ENCODE peak calls at places on chromosomes 3 and 15, in six cellular contexts. C is A549, Z is Daoy, E is AG10803, R is hypothalamus, N is SW480. U is an unnamed sample.

GRCh38 chr3:177658354-177658753 is 461.1 kb upstream of the TBL1XR1 start:
- DNase-seq in Z (no peak), N (no peak), E (no peak), C (no peak), R (no peak), U (no peak)

GRCh38 chr3:14623569-14624051 is 28.0 kb upstream of the CCDC174 start:
- DNase-seq in N (no peak), R (no peak), C (no peak), E (peak), Z (no peak), U (no peak)

GRCh38 chr3:46984591-46985459 is 5.4 kb downstream of the NBEAL2 start:
- DNase-seq in N (no peak), Z (no peak), C (no peak), E (no peak), R (no peak), U (no peak)

GRCh38 chr3:78580691-78581090 is 1187.1 kb downstream of the ROBO1 start:
- DNase-seq in Z (no peak), R (no peak), N (no peak), E (peak), C (no peak), U (no peak)

GRCh38 chr3:62529230-62529629 is 155.9 kb upstream of the FEZF2 start:
- DNase-seq in Z (peak), C (peak), R (peak), N (peak), E (peak), U (no peak)

GRCh38 chr3:158789592-158789991 is 12.3 kb upstream of the MFSD1 start:
- DNase-seq in R (no peak), Z (peak), E (peak), C (peak), N (no peak), U (no peak)

GRCh38 chr15:28726102-28726501 is 13.9 kb upstream of the GOLGA8M start:
- DNase-seq in E (no peak), C (no peak), N (no peak), Z (no peak), R (no peak), U (no peak)

GRCh38 chr15:43266386-43266785 is 342 bp downstream of the TGM5 start:
- DNase-seq in N (no peak), R (no peak), Z (no peak), C (no peak), E (no peak), U (peak)

GRCh38 chr15:41585140-41586047 is 26.4 kb downstream of the TYRO3 start:
- DNase-seq in E (peak), N (peak), C (peak), Z (peak), R (peak), U (no peak)

GRCh38 chr15:68157074-68157473 is 48.1 kb downstream of the CALML4 start:
- DNase-seq in R (no peak), C (no peak), E (no peak), N (no peak), Z (no peak), U (no peak)

GRCh38 chr3:57163751-57164150 is 1.4 kb downstream of the IL17RD start:
- DNase-seq in N (peak), E (peak), C (no peak), Z (peak), R (no peak), U (no peak)

GRCh38 chr3:172129868-172130751 is 90.7 kb downstream of the FNDC3B start:
- DNase-seq in Z (peak), R (no peak), C (peak), N (peak), E (peak), U (peak)

GRCh38 chr15:60000113-60000823 is 3.8 kb upstream of the FOXB1 start:
- DNase-seq in N (peak), C (no peak), Z (peak), E (no peak), R (no peak), U (no peak)

GRCh38 chr3:94525039-94525438 is 462.2 kb downstream of the NSUN3 start:
- DNase-seq in N (peak), C (peak), Z (no peak), R (no peak), E (no peak), U (no peak)

GRCh38 chr3:149152420-149152819 is 23.0 kb downstream of the HPS3 start:
- DNase-seq in C (no peak), R (no peak), N (no peak), E (peak), Z (peak), U (no peak)